ENCODE peak calls at places on chromosomes 6 and 20, in six cellular contexts. C is stromal cell of bone marrow; M is activated effector memory CD4-positive, alpha-beta T cell treated with anti-CD3 and anti-CD28 coated beads, Interleukin-2, amount 50 U/mL, for 16 hours; X is NCI-H460; Q is PC-9; I is C1 segment of cervical spinal cord. T is an unnamed sample.
A peak's percentile ranks its signal among the peaks of the same experiment; 100 is the strongest.

GRCh38 chr20:24443436-24443835 is 26.0 kb upstream of the SYNDIG1 start:
- DNase-seq in C (no peak), M (no peak), X (no peak), Q (no peak), I (no peak), T (no peak)

GRCh38 chr6:20564269-20564668 is 30.0 kb downstream of the CDKAL1 start:
- DNase-seq in C (no peak), M (no peak), X (no peak), Q (no peak), I (no peak), T (peak; percentile 32)

GRCh38 chr6:111195656-111196055 is 108.4 kb downstream of the SLC16A10 start:
- DNase-seq in C (no peak), M (no peak), X (no peak), Q (no peak), I (no peak), T (no peak)

GRCh38 chr6:20148433-20148832 is 63.8 kb downstream of the MBOAT1 start:
- DNase-seq in C (no peak), M (no peak), X (no peak), Q (no peak), I (no peak), T (no peak)

GRCh38 chr6:3913077-3913957 is 64.1 kb downstream of the FAM50B start:
- DNase-seq in C (peak; percentile 89), M (no peak), X (peak; percentile 56), Q (peak; percentile 74), I (no peak), T (peak; percentile 96)

GRCh38 chr20:24573557-24573956 is 104.1 kb downstream of the SYNDIG1 start:
- DNase-seq in C (no peak), M (no peak), X (no peak), Q (no peak), I (no peak), T (no peak)

GRCh38 chr6:154515808-154516207 is 5.3 kb upstream of the CNKSR3 start:
- DNase-seq in C (peak; percentile 20), M (no peak), X (no peak), Q (no peak), I (no peak), T (no peak)

GRCh38 chr6:113011803-113012202 is 664.7 kb downstream of the RFPL4B start:
- DNase-seq in C (peak; percentile 44), M (no peak), X (no peak), Q (no peak), I (no peak), T (peak; percentile 71)

GRCh38 chr20:53894707-53895384 is 175.5 kb downstream of the BCAS1 start:
- DNase-seq in C (no peak), M (no peak), X (no peak), Q (no peak), I (no peak), T (no peak)

GRCh38 chr20:25076731-25077609 is 5.0 kb downstream of the VSX1 start:
- DNase-seq in C (no peak), M (no peak), X (peak; percentile 47), Q (peak; percentile 93), I (no peak), T (peak; percentile 30)

GRCh38 chr6:155543141-155543870 is 87.7 kb upstream of the NOX3 start:
- DNase-seq in C (no peak), M (no peak), X (no peak), Q (no peak), I (no peak), T (no peak)

GRCh38 chr6:225121-225721 is 67.1 kb upstream of the DUSP22 start:
- DNase-seq in C (no peak), M (peak; percentile 89), X (no peak), Q (peak; percentile 3), I (no peak), T (no peak)

GRCh38 chr6:149317656-149318571 is at the start of gene TAB2:
- DNase-seq in C (no peak), M (peak; percentile 93), X (no peak), Q (peak; percentile 11), I (no peak), T (no peak)

GRCh38 chr6:27133281-27134227 is 113.9 kb upstream of the PRSS16 start:
- DNase-seq in C (peak; percentile 34), M (peak; percentile 89), X (no peak), Q (peak; percentile 65), I (no peak), T (no peak)

GRCh38 chr6:38508894-38509293 is 130.8 kb downstream of the BTBD9 start:
- DNase-seq in C (no peak), M (no peak), X (peak; percentile 7), Q (peak; percentile 5), I (no peak), T (peak; percentile 71)

GRCh38 chr6:152270301-152270925 is 366.7 kb downstream of the SYNE1 start:
- DNase-seq in C (peak; percentile 48), M (no peak), X (no peak), Q (no peak), I (no peak), T (peak; percentile 53)

GRCh38 chr20:62370115-62370806 is 3.1 kb upstream of the LAMA5 start:
- DNase-seq in C (peak; percentile 64), M (peak; percentile 68), X (no peak), Q (peak; percentile 87), I (no peak), T (peak; percentile 93)

GRCh38 chr20:59645761-59646171 is 41.4 kb downstream of the PHACTR3 start:
- DNase-seq in C (no peak), M (no peak), X (no peak), Q (no peak), I (no peak), T (no peak)

GRCh38 chr6:33620584-33621395 is at the start of gene ITPR3:
- DNase-seq in C (peak; percentile 51), M (peak; percentile 90), X (no peak), Q (peak; percentile 74), I (no peak), T (peak; percentile 64)

GRCh38 chr6:30319146-30319835 is 7.4 kb upstream of the TRIM39 start:
- DNase-seq in C (no peak), M (no peak), X (no peak), Q (no peak), I (no peak), T (peak; percentile 30)

GRCh38 chr20:22921595-22922421 is 113.3 kb upstream of the SSTR4 start:
- DNase-seq in C (peak; percentile 49), M (no peak), X (no peak), Q (peak; percentile 43), I (no peak), T (peak; percentile 94)

GRCh38 chr6:157229219-157229607 is 94.1 kb downstream of the TMEM242 start:
- DNase-seq in C (no peak), M (no peak), X (no peak), Q (no peak), I (no peak), T (no peak)

GRCh38 chr6:39197521-39198500 is 31.5 kb downstream of the KCNK5 start:
- DNase-seq in C (no peak), M (no peak), X (no peak), Q (no peak), I (no peak), T (no peak)

GRCh38 chr20:62499758-62500236 is 24.0 kb upstream of the GATA5 start:
- DNase-seq in C (no peak), M (no peak), X (no peak), Q (no peak), I (no peak), T (no peak)

T was measured in LHCN-M2.